ENCODE peak calls at places on chromosomes 1 and 21, in ten cellular contexts. M is neural progenitor cell; A is CD8-positive, alpha-beta T cell; U is endodermal cell; Y is effector memory CD4-positive, alpha-beta T cell; V is heart right ventricle; N is IMR-90; Z is CD8-positive, alpha-beta memory T cell; F is cardiac muscle cell; S is mammary epithelial cell. K is an unnamed sample. For H3K27me3 and H3K36me3, the result is how much of the 10 kb centered on the place peaks cover.

GRCh38 chr1:147515046-147515869 is 26.0 kb upstream of the BCL9 start:
- DNase-seq in M (no peak), A (no peak), U (peak), Y (no peak), V (no peak), N (peak), Z (no peak), F (peak), S (peak), K (peak)

GRCh38 chr1:15018767-15019166 is 134.8 kb upstream of the TMEM51 start:
- DNase-seq in M (no peak), A (no peak), U (no peak), Y (no peak), V (no peak), N (no peak), Z (no peak), F (no peak), S (no peak), K (no peak)

GRCh38 chr1:21741206-21741605 is 41.7 kb downstream of the USP48 start:
- DNase-seq in M (no peak), A (no peak), U (no peak), Y (no peak), V (no peak), N (peak), Z (no peak), F (no peak), S (no peak), K (no peak)

GRCh38 chr1:186033744-186034345 is 299.7 kb downstream of the HMCN1 start:
- DNase-seq in M (no peak), A (no peak), U (no peak), Y (no peak), V (no peak), N (peak), Z (no peak), F (peak), S (peak), K (no peak)

GRCh38 chr1:61043010-61043820 is 39.1 kb upstream of the NFIA start:
- DNase-seq in M (peak), A (peak), U (peak), Y (peak), V (peak), N (peak), Z (peak), F (peak), S (peak), K (peak)

GRCh38 chr1:13808729-13809131 is 108.7 kb downstream of the PRDM2 start:
- DNase-seq in M (peak), A (no peak), U (no peak), Y (no peak), V (peak), N (peak), Z (no peak), F (peak), S (peak), K (no peak)

GRCh38 chr1:99713006-99713405 is 53.4 kb downstream of the FRRS1 start:
- DNase-seq in M (no peak), A (no peak), U (no peak), Y (no peak), V (no peak), N (no peak), Z (no peak), F (no peak), S (no peak), K (no peak)

GRCh38 chr1:175702079-175702795 is 41.2 kb downstream of the TNR start:
- DNase-seq in M (peak), A (no peak), U (peak), Y (no peak), V (peak), N (no peak), Z (no peak), F (no peak), S (no peak), K (no peak)

GRCh38 chr1:87111659-87112339 is 197.4 kb downstream of the HS2ST1 start:
- DNase-seq in M (no peak), A (no peak), U (no peak), Y (no peak), V (no peak), N (no peak), Z (no peak), F (no peak), S (no peak), K (no peak)

GRCh38 chr1:220040028-220040596 is 6.2 kb downstream of the EPRS1 start:
- DNase-seq in M (no peak), A (no peak), U (no peak), Y (no peak), V (no peak), N (no peak), Z (no peak), F (no peak), S (no peak), K (no peak)

GRCh38 chr21:34640858-34641257 is 25.9 kb upstream of the RCAN1 start:
- DNase-seq in M (no peak), A (no peak), U (no peak), Y (no peak), V (no peak), N (peak), Z (no peak), F (peak), S (peak), K (no peak)

GRCh38 chr1:29148656-29149491 is 25.2 kb upstream of the TMEM200B start:
- DNase-seq in M (no peak), A (no peak), U (no peak), Y (no peak), V (no peak), N (no peak), Z (no peak), F (no peak), S (no peak), K (no peak)

GRCh38 chr1:170175477-170175876 is 29.7 kb downstream of the NTMT2 start:
- DNase-seq in M (no peak), A (no peak), U (no peak), Y (no peak), V (no peak), N (no peak), Z (no peak), F (no peak), S (no peak), K (no peak)

GRCh38 chr1:6438047-6438525 is 13.5 kb downstream of the ESPN start:
- DNase-seq in M (peak), A (peak), U (peak), Y (peak), V (peak), N (peak), Z (peak), F (peak), S (peak), K (peak)

GRCh38 chr21:45644041-45644906 is 749 bp downstream of the PCBP3 start:
- DNase-seq in M (peak), A (no peak), U (no peak), Y (peak), V (peak), N (no peak), Z (peak), F (peak), S (no peak), K (peak)

GRCh38 chr21:45643021-45643980 is at the start of gene PCBP3:
- DNase-seq in M (peak), A (peak), U (peak), Y (peak), V (peak), N (peak), Z (peak), F (peak), S (peak), K (peak)

GRCh38 chr21:45640888-45641479 is 2.5 kb upstream of the PCBP3 start:
- DNase-seq in M (peak), A (no peak), U (peak), Y (peak), V (peak), N (peak), Z (no peak), F (peak), S (no peak), K (peak)

GRCh38 chr21:45641480-45642035 is 2.0 kb upstream of the PCBP3 start:
- DNase-seq in M (peak), A (no peak), U (peak), Y (no peak), V (no peak), N (no peak), Z (no peak), F (peak), S (no peak), K (peak)

GRCh38 chr21:45642122-45642813 is 1.3 kb upstream of the PCBP3 start:
- DNase-seq in M (peak), A (no peak), U (no peak), Y (no peak), V (peak), N (no peak), Z (no peak), F (peak), S (no peak), K (peak)
- H3K4me3 ChIP-seq in M (peak), A (no peak), U (no peak), Y (peak), V (peak), N (peak), Z (no peak), F (peak), S (no peak), K (peak)

DNA sequence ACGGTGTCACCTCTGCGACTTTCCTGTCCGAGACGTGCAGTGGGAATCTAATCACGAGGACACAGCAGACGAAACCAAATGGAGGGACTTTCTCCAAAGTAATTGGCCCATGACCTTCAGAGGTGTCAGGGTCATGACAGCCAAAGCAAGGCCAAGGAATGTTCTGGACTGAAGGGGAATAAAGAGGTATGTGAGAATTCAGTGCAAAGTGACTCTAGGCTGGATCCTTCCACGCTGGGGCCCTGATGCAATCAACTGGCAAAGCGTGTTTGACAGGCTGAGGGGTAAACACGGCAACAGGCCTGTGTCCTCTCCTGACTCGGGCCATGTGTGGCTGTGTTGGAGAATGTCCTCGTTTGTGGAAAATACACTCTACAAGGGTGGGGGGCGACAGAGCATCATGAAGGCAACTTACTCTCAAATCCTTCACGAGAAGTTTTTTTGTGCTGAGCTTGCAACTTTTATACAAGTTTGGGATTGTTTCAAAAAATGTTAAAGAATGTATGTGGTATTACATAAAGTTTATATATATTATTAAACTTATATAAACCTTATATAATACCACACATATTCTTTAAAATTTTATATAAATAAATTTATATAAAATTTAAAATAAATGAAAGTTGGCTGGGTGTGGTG is 1.7 kb downstream of the CFAP74 start:
- DNase-seq in M (no peak), A (no peak), U (no peak), Y (no peak), V (no peak), N (no peak), Z (no peak), F (no peak), S (no peak), K (no peak)
- H3K27me3 ChIP-seq in M (under half), A (under half), U (under half), Y (under half), V (half or more), N (under half), Z (under half), F (under half), S (under half), K (under half)

GRCh38 chr21:43608225-43608624 is 51.1 kb downstream of the HSF2BP start:
- DNase-seq in M (no peak), A (no peak), U (no peak), Y (no peak), V (no peak), N (peak), Z (no peak), F (peak), S (peak), K (no peak)

GRCh38 chr21:43613755-43614638 is 45.3 kb downstream of the HSF2BP start:
- DNase-seq in M (no peak), A (no peak), U (no peak), Y (no peak), V (no peak), N (peak), Z (no peak), F (peak), S (no peak), K (no peak)

GRCh38 chr21:43608664-43609063 is 50.6 kb downstream of the HSF2BP start:
- DNase-seq in M (no peak), A (no peak), U (no peak), Y (no peak), V (no peak), N (no peak), Z (no peak), F (no peak), S (no peak), K (no peak)

GRCh38 chr21:43609501-43610340 is 49.6 kb downstream of the HSF2BP start:
- DNase-seq in M (no peak), A (no peak), U (no peak), Y (no peak), V (peak), N (peak), Z (no peak), F (peak), S (peak), K (no peak)

GRCh38 chr21:43611598-43612369 is 47.5 kb downstream of the HSF2BP start:
- DNase-seq in M (peak), A (no peak), U (peak), Y (no peak), V (peak), N (peak), Z (no peak), F (peak), S (peak), K (peak)
- H3K36me3 ChIP-seq in M (under half), A (under half), U (under half), Y (under half), V (under half), N (under half), Z (under half), F (under half), S (under half), K (under half)

GRCh38 chr1:31584869-31585735 is 8.8 kb downstream of the TINAGL1 start:
- DNase-seq in M (no peak), A (no peak), U (peak), Y (no peak), V (no peak), N (no peak), Z (no peak), F (no peak), S (no peak), K (no peak)

GRCh38 chr1:31586376-31587327 is 10.3 kb downstream of the TINAGL1 start:
- DNase-seq in M (no peak), A (no peak), U (peak), Y (no peak), V (peak), N (no peak), Z (no peak), F (no peak), S (no peak), K (no peak)

GRCh38 chr1:31587720-31588423 is 11.6 kb downstream of the TINAGL1 start:
- DNase-seq in M (peak), A (peak), U (peak), Y (peak), V (peak), N (no peak), Z (no peak), F (peak), S (no peak), K (peak)

GRCh38 chr1:31583995-31584868 is 7.9 kb downstream of the TINAGL1 start:
- DNase-seq in M (no peak), A (no peak), U (peak), Y (no peak), V (peak), N (peak), Z (no peak), F (peak), S (no peak), K (no peak)

GRCh38 chr1:31585736-31586365 is 9.5 kb downstream of the TINAGL1 start:
- DNase-seq in M (no peak), A (no peak), U (peak), Y (no peak), V (peak), N (no peak), Z (no peak), F (no peak), S (no peak), K (no peak)
- H3K4me3 ChIP-seq in M (no peak), A (no peak), U (no peak), Y (no peak), V (no peak), N (no peak), Z (no peak), F (no peak), S (no peak), K (no peak)

GRCh38 chr1:151718011-151718431 is 1.4 kb upstream of the CELF3 start:
- DNase-seq in M (no peak), A (no peak), U (no peak), Y (no peak), V (peak), N (no peak), Z (no peak), F (peak), S (no peak), K (no peak)

GRCh38 chr1:151715726-151716404 is 738 bp downstream of the CELF3 start:
- DNase-seq in M (peak), A (no peak), U (peak), Y (no peak), V (no peak), N (no peak), Z (no peak), F (no peak), S (no peak), K (peak)

GRCh38 chr1:151716771-151717631 is at the start of gene CELF3:
- DNase-seq in M (peak), A (peak), U (peak), Y (no peak), V (peak), N (no peak), Z (no peak), F (peak), S (no peak), K (peak)

GRCh38 chr1:151714820-151715725 is 1.5 kb downstream of the CELF3 start:
- DNase-seq in M (no peak), A (no peak), U (no peak), Y (no peak), V (no peak), N (no peak), Z (no peak), F (no peak), S (no peak), K (peak)

GRCh38 chr1:151716405-151716762 is 219 bp downstream of the CELF3 start:
- DNase-seq in M (no peak), A (no peak), U (no peak), Y (no peak), V (no peak), N (no peak), Z (no peak), F (no peak), S (no peak), K (no peak)
- H3K27me3 ChIP-seq in M (under half), A (under half), U (under half), Y (under half), V (half or more), N (half or more), Z (under half), F (under half), S (under half), K (under half)

GRCh38 chr1:77956464-77956863 is 22.4 kb downstream of the FUBP1 start:
- DNase-seq in M (no peak), A (no peak), U (no peak), Y (no peak), V (no peak), N (no peak), Z (no peak), F (no peak), S (no peak), K (no peak)
- H3K36me3 ChIP-seq in M (half or more), A (half or more), U (half or more), Y (half or more), V (under half), N (half or more), Z (half or more), F (half or more), S (half or more), K (half or more)

GRCh38 chr1:40691538-40692428 is at the start of gene NFYC:
- DNase-seq in M (peak), A (peak), U (peak), Y (peak), V (peak), N (peak), Z (peak), F (peak), S (peak), K (peak)

GRCh38 chr1:40690919-40691537 is 476 bp upstream of the NFYC start:
- DNase-seq in M (no peak), A (no peak), U (no peak), Y (no peak), V (no peak), N (no peak), Z (no peak), F (no peak), S (no peak), K (no peak)

GRCh38 chr1:40694353-40694874 is 2.9 kb downstream of the NFYC start:
- DNase-seq in M (no peak), A (no peak), U (no peak), Y (no peak), V (no peak), N (no peak), Z (no peak), F (no peak), S (no peak), K (no peak)

GRCh38 chr1:40692429-40692905 is 963 bp downstream of the NFYC start:
- DNase-seq in M (peak), A (no peak), U (no peak), Y (no peak), V (no peak), N (peak), Z (no peak), F (peak), S (no peak), K (no peak)

GRCh38 chr1:40693425-40693824 is 1.9 kb downstream of the NFYC start:
- DNase-seq in M (no peak), A (no peak), U (no peak), Y (no peak), V (no peak), N (no peak), Z (no peak), F (no peak), S (no peak), K (no peak)
- H3K4me3 ChIP-seq in M (peak), A (no peak), U (peak), Y (no peak), V (no peak), N (no peak), Z (peak), F (no peak), S (peak), K (no peak)

K was measured in H7.